ENCODE peak calls at places on chromosomes 3 and 15, in ten cellular contexts. V is ecto neural progenitor cell, B is right atrium auricular region, E is T-helper 9 cell, M is IMR-90, U is T-helper 1 cell, G is activated T-cell treated with anti-CD3 and anti-CD28 coated beads for 1 hour, H is iPS-NIHi11, I is psoas muscle, D is LoVo. R is an unnamed sample.

GRCh38 chr15:38576261-38576660 is 11.6 kb upstream of the RASGRP1 start:
- DNase-seq in V (no peak), B (no peak), E (no peak), M (no peak), U (no peak), G (no peak), H (no peak), I (no peak), D (no peak), R (no peak)

GRCh38 chr3:68151359-68151758 is 496.9 kb upstream of the SUCLG2 start:
- DNase-seq in V (no peak), B (no peak), E (no peak), M (no peak), U (no peak), G (no peak), H (no peak), I (no peak), D (no peak), R (no peak)

GRCh38 chr3:9793161-9793781 is 389 bp downstream of the ARPC4 start:
- DNase-seq in V (no peak), B (no peak), E (no peak), M (peak), U (peak), G (no peak), H (peak), I (no peak), D (peak), R (peak)

GRCh38 chr15:43277231-43277823 is 10.6 kb upstream of the TGM5 start:
- DNase-seq in V (no peak), B (peak), E (no peak), M (no peak), U (no peak), G (no peak), H (no peak), I (no peak), D (no peak), R (no peak)

GRCh38 chr15:70190296-70190695 is 92.6 kb upstream of the TLE3 start:
- DNase-seq in V (no peak), B (no peak), E (no peak), M (no peak), U (no peak), G (no peak), H (no peak), I (no peak), D (no peak), R (no peak)

GRCh38 chr3:73685061-73685460 is 60.3 kb upstream of the PDZRN3 start:
- DNase-seq in V (no peak), B (no peak), E (no peak), M (no peak), U (no peak), G (no peak), H (no peak), I (no peak), D (no peak), R (no peak)

GRCh38 chr15:80803580-80804525 is 24.7 kb downstream of the CEMIP start:
- DNase-seq in V (no peak), B (no peak), E (no peak), M (no peak), U (peak), G (no peak), H (no peak), I (no peak), D (no peak), R (peak)

GRCh38 chr3:78497025-78497424 is 1270.8 kb downstream of the ROBO1 start:
- DNase-seq in V (no peak), B (no peak), E (no peak), M (no peak), U (no peak), G (no peak), H (no peak), I (no peak), D (no peak), R (no peak)

GRCh38 chr3:47113669-47114365 is 50.1 kb downstream of the SETD2 start:
- DNase-seq in V (no peak), B (no peak), E (no peak), M (peak), U (no peak), G (no peak), H (no peak), I (no peak), D (no peak), R (no peak)

GRCh38 chr15:64029111-64029510 is 17.2 kb downstream of the DAPK2 start:
- DNase-seq in V (no peak), B (no peak), E (no peak), M (no peak), U (no peak), G (no peak), H (no peak), I (no peak), D (no peak), R (no peak)

GRCh38 chr15:99983894-99984293 is 250.7 kb upstream of the LYSMD4 start:
- DNase-seq in V (peak), B (no peak), E (no peak), M (no peak), U (no peak), G (no peak), H (peak), I (no peak), D (no peak), R (no peak)

GRCh38 chr3:112889357-112889756 is 42.7 kb upstream of the CD200R1L start:
- DNase-seq in V (no peak), B (no peak), E (no peak), M (no peak), U (no peak), G (no peak), H (no peak), I (no peak), D (no peak), R (no peak)

GRCh38 chr3:128922804-128923459 is 43.5 kb downstream of the ACAD9 start:
- DNase-seq in V (no peak), B (no peak), E (peak), M (no peak), U (peak), G (peak), H (no peak), I (no peak), D (no peak), R (peak)

GRCh38 chr3:192830279-192831110 is 87.2 kb downstream of the MB21D2 start:
- DNase-seq in V (no peak), B (no peak), E (no peak), M (peak), U (no peak), G (no peak), H (no peak), I (no peak), D (no peak), R (no peak)

GRCh38 chr3:41418961-41419691 is 219.8 kb downstream of the CTNNB1 start:
- DNase-seq in V (no peak), B (no peak), E (no peak), M (peak), U (peak), G (no peak), H (peak), I (no peak), D (no peak), R (no peak)

GRCh38 chr3:44476181-44476599 is 1.3 kb downstream of the ZNF445 start:
- DNase-seq in V (no peak), B (no peak), E (no peak), M (peak), U (peak), G (no peak), H (no peak), I (no peak), D (no peak), R (no peak)

GRCh38 chr3:16066545-16066944 is 107.9 kb upstream of the GALNT15 start:
- DNase-seq in V (no peak), B (no peak), E (no peak), M (no peak), U (no peak), G (no peak), H (no peak), I (no peak), D (no peak), R (no peak)

GRCh38 chr15:98968576-98968975 is 39.0 kb downstream of the PGPEP1L start:
- DNase-seq in V (no peak), B (no peak), E (no peak), M (no peak), U (no peak), G (no peak), H (no peak), I (no peak), D (no peak), R (no peak)

GRCh38 chr3:38382506-38383080 is 36.0 kb downstream of the XYLB start:
- DNase-seq in V (no peak), B (no peak), E (no peak), M (no peak), U (no peak), G (no peak), H (no peak), I (no peak), D (no peak), R (no peak)

GRCh38 chr3:6803652-6804051 is 57.3 kb upstream of the GRM7 start:
- DNase-seq in V (no peak), B (no peak), E (no peak), M (no peak), U (no peak), G (no peak), H (no peak), I (no peak), D (no peak), R (no peak)